ENCODE peak calls at places on chromosomes 6 and 20, in six cellular contexts. K, E, Q, O, V and W are unnamed samples.

GRCh38 chr20:51759769-51760510 is 8.2 kb downstream of the ATP9A start:
- DNase-seq in K (peak; percentile 73), E (no peak), Q (no peak), O (no peak), V (no peak), W (no peak)

GRCh38 chr6:87908978-87909802 is 138.5 kb upstream of the SPACA1 start:
- DNase-seq in K (peak; percentile 78), E (no peak), Q (peak; percentile 20), O (no peak), V (no peak), W (peak; percentile 15)

GRCh38 chr6:56292505-56293181 is 45.3 kb upstream of the COL21A1 start:
- DNase-seq in K (peak; percentile 55), E (no peak), Q (peak; percentile 72), O (no peak), V (no peak), W (peak; percentile 65)

GRCh38 chr6:46159229-46159628 is 11.6 kb downstream of the ENPP5 start:
- DNase-seq in K (no peak), E (no peak), Q (no peak), O (no peak), V (no peak), W (no peak)

GRCh38 chr6:161498359-161498758 is 224.5 kb upstream of the AGPAT4 start:
- DNase-seq in K (peak; percentile 72), E (no peak), Q (peak; percentile 75), O (no peak), V (no peak), W (peak; percentile 35)

GRCh38 chr6:11434565-11435326 is 102.8 kb upstream of the TMEM170B start:
- DNase-seq in K (peak; percentile 87), E (no peak), Q (no peak), O (no peak), V (no peak), W (peak; percentile 17)

GRCh38 chr6:166313255-166314070 is 5.3 kb upstream of the PRR18 start:
- DNase-seq in K (peak; percentile 35), E (no peak), Q (peak; percentile 45), O (no peak), V (no peak), W (peak; percentile 36)

GRCh38 chr20:62627901-62628612 is 14.2 kb upstream of the SLCO4A1 start:
- DNase-seq in K (peak; percentile 59), E (peak; percentile 48), Q (peak; percentile 96), O (no peak), V (no peak), W (peak; percentile 82)

GRCh38 chr6:155120034-155120433 is 124.9 kb downstream of the TIAM2 start:
- DNase-seq in K (peak; percentile 92), E (no peak), Q (peak; percentile 20), O (no peak), V (no peak), W (peak; percentile 7)

GRCh38 chr6:163944897-163945296 is 530.4 kb downstream of the QKI start:
- DNase-seq in K (no peak), E (no peak), Q (no peak), O (no peak), V (no peak), W (no peak)

GRCh38 chr20:17919149-17919548 is 49.4 kb downstream of the SNX5 start:
- DNase-seq in K (no peak), E (no peak), Q (no peak), O (no peak), V (no peak), W (no peak)

GRCh38 chr6:119330520-119330919 is 19.0 kb downstream of the MAN1A1 start:
- DNase-seq in K (no peak), E (no peak), Q (no peak), O (no peak), V (no peak), W (no peak)

GRCh38 chr20:61015602-61016001 is 236.5 kb upstream of the CDH4 start:
- DNase-seq in K (no peak), E (no peak), Q (no peak), O (no peak), V (no peak), W (no peak)

GRCh38 chr6:39961178-39961577 is 26.9 kb upstream of the MOCS1 start:
- DNase-seq in K (peak; percentile 10), E (no peak), Q (peak; percentile 59), O (no peak), V (no peak), W (peak; percentile 19)